ENCODE peak calls at places on chromosomes 6 and 20, in six cellular contexts. O, W, Q, R, K and P are unnamed samples.

GRCh38 chr6:7085911-7086310 is 21.9 kb upstream of the RREB1 start:
- DNase-seq in Q (peak; percentile 7), R (no peak), O (peak; percentile 42), K (no peak), W (no peak), P (peak; percentile 33)

GRCh38 chr6:37940074-37940847 is 120.7 kb downstream of the ZFAND3 start:
- DNase-seq in Q (peak; percentile 85), K (peak; percentile 25), W (peak; percentile 49), O (no peak), R (peak; percentile 66), P (no peak)

GRCh38 chr6:109513571-109514071 is 30.6 kb upstream of the ZBTB24 start:
- DNase-seq in W (peak; percentile 83), R (peak; percentile 63), K (no peak), O (no peak), Q (peak; percentile 86), P (no peak)

GRCh38 chr6:138979365-138979764 is 8.7 kb downstream of the REPS1 start:
- DNase-seq in R (no peak), Q (peak; percentile 28), K (no peak), W (no peak), O (no peak), P (no peak)

GRCh38 chr20:24685736-24686135 is 216.3 kb downstream of the SYNDIG1 start:
- DNase-seq in R (no peak), W (no peak), K (no peak), O (no peak), Q (no peak), P (no peak)

GRCh38 chr6:105603779-105604592 is 201.1 kb upstream of the PREP start:
- DNase-seq in K (peak; percentile 48), O (no peak), Q (peak; percentile 13), W (peak; percentile 52), R (no peak), P (no peak)

GRCh38 chr6:25006565-25007001 is 70.8 kb upstream of the RIPOR2 start:
- DNase-seq in K (peak; percentile 88), Q (peak; percentile 89), R (peak; percentile 68), W (peak; percentile 45), O (no peak), P (no peak)

GRCh38 chr6:106114492-106114891 is 28.4 kb downstream of the PRDM1 start:
- DNase-seq in R (no peak), W (no peak), O (no peak), K (no peak), Q (no peak), P (no peak)

GRCh38 chr6:55399331-55399730 is 72.1 kb downstream of the GFRAL start:
- DNase-seq in W (no peak), K (no peak), O (no peak), R (no peak), Q (peak; percentile 8), P (no peak)

GRCh38 chr20:55386686-55387085 is 618.6 kb downstream of the CBLN4 start:
- DNase-seq in Q (no peak), R (no peak), W (no peak), O (no peak), K (no peak), P (no peak)

GRCh38 chr6:105363100-105363754 is 39.7 kb downstream of the PREP start:
- DNase-seq in O (no peak), Q (peak; percentile 58), K (no peak), W (peak; percentile 52), R (peak; percentile 30), P (no peak)

GRCh38 chr6:34982424-34982852 is 93.4 kb downstream of the ANKS1A start:
- DNase-seq in R (peak; percentile 22), Q (peak; percentile 43), W (peak; percentile 27), O (peak; percentile 37), K (no peak), P (no peak)

GRCh38 chr6:84652356-84653026 is 111.9 kb downstream of the TBX18 start:
- DNase-seq in W (peak; percentile 91), Q (peak; percentile 95), K (no peak), O (no peak), R (peak; percentile 96), P (no peak)

GRCh38 chr20:57076202-57076651 is 190.2 kb downstream of the BMP7 start:
- DNase-seq in Q (peak; percentile 47), R (no peak), W (peak; percentile 62), K (no peak), O (no peak), P (no peak)

GRCh38 chr6:39377530-39377929 is 55.0 kb upstream of the KCNK16 start:
- DNase-seq in O (peak; percentile 90), W (peak; percentile 76), Q (peak; percentile 84), K (peak; percentile 48), R (peak; percentile 49), P (peak; percentile 56)

GRCh38 chr6:168201383-168201782 is 118.2 kb downstream of the DACT2 start:
- DNase-seq in W (no peak), K (no peak), Q (peak; percentile 10), O (peak; percentile 53), R (no peak), P (no peak)

GRCh38 chr6:132165677-132166076 is 214.5 kb upstream of the CCN2 start:
- DNase-seq in K (no peak), R (no peak), Q (no peak), O (no peak), W (no peak), P (no peak)

GRCh38 chr6:52496609-52497008 is 76.5 kb downstream of the EFHC1 start:
- DNase-seq in W (no peak), O (no peak), R (no peak), Q (no peak), K (no peak), P (no peak)

GRCh38 chr6:28864321-28864923 is 59.4 kb downstream of the TRIM27 start:
- DNase-seq in R (no peak), O (no peak), W (no peak), K (no peak), Q (no peak), P (no peak)
- TF ChIP-seq CTCF in R (no peak), O (peak; percentile 54), W (no peak), K (no peak), Q (peak; percentile 10), P (no peak)

GRCh38 chr6:101396552-101397173 is 3.2 kb downstream of the GRIK2 start:
- DNase-seq in W (peak; percentile 65), Q (peak; percentile 69), R (peak; percentile 46), K (peak; percentile 20), O (no peak), P (no peak)

GRCh38 chr6:101393291-101394251 is at the start of gene GRIK2:
- DNase-seq in K (no peak), R (peak; percentile 2), Q (peak; percentile 29), W (peak; percentile 20), O (peak; percentile 82), P (peak; percentile 89)

GRCh38 chr6:101397199-101397598 is 3.7 kb downstream of the GRIK2 start:
- DNase-seq in W (peak; percentile 35), Q (peak; percentile 41), O (no peak), R (no peak), K (no peak), P (no peak)

GRCh38 chr6:101392561-101393230 is 812 bp upstream of the GRIK2 start:
- DNase-seq in K (no peak), O (no peak), W (no peak), Q (no peak), R (no peak), P (peak; percentile 40)

GRCh38 chr6:101395345-101395744 is 1.8 kb downstream of the GRIK2 start:
- DNase-seq in K (no peak), R (no peak), W (no peak), O (no peak), Q (peak; percentile 23), P (no peak)
- TF ChIP-seq CTCF in K (no peak), R (no peak), W (no peak), O (no peak), Q (peak; percentile 6), P (peak; percentile 32)

GRCh38 chr6:57221191-57221935 is 744 bp downstream of the RAB23 start:
- DNase-seq in K (peak; percentile 19), Q (peak; percentile 67), R (peak; percentile 76), O (peak; percentile 90), W (peak; percentile 73), P (peak; percentile 74)
- TF ChIP-seq CTCF in K (no peak), Q (peak; percentile 48), R (peak; percentile 4), O (peak; percentile 62), W (peak; percentile 45), P (peak; percentile 59)

GRCh38 chr6:36701401-36701991 is 3.9 kb downstream of the RAB44 start:
- DNase-seq in R (no peak), K (no peak), W (no peak), O (peak; percentile 66), Q (no peak), P (no peak)
- TF ChIP-seq CTCF in R (no peak), K (no peak), W (no peak), O (peak; percentile 84), Q (no peak), P (no peak)

GRCh38 chr20:33576432-33576883 is 85.7 kb upstream of the C20orf144 start:
- DNase-seq in R (no peak), Q (no peak), O (no peak), W (no peak), K (no peak), P (peak; percentile 40)
- TF ChIP-seq CTCF in R (no peak), Q (no peak), O (peak; percentile 29), W (no peak), K (no peak), P (no peak)

GRCh38 chr20:17725094-17725835 is 25.5 kb downstream of the BANF2 start:
- DNase-seq in W (no peak), O (peak; percentile 66), K (no peak), Q (no peak), R (no peak), P (no peak)

GRCh38 chr20:17720755-17721154 is 21.0 kb downstream of the BANF2 start:
- DNase-seq in O (no peak), K (no peak), Q (no peak), W (no peak), R (no peak), P (no peak)

GRCh38 chr20:17723301-17723691 is 23.5 kb downstream of the BANF2 start:
- DNase-seq in K (no peak), Q (no peak), W (no peak), R (no peak), O (no peak), P (no peak)

GRCh38 chr20:17722493-17723300 is 22.9 kb downstream of the BANF2 start:
- DNase-seq in K (no peak), R (no peak), O (no peak), Q (no peak), W (no peak), P (no peak)

GRCh38 chr20:17721802-17722486 is 22.2 kb downstream of the BANF2 start:
- DNase-seq in Q (no peak), R (no peak), O (no peak), W (no peak), K (no peak), P (no peak)
- TF ChIP-seq CTCF in Q (no peak), R (peak; percentile 6), O (no peak), W (no peak), K (no peak), P (no peak)

GRCh38 chr6:112337209-112337638 is 9.9 kb upstream of the RFPL4B start:
- DNase-seq in Q (peak; percentile 87), W (peak; percentile 81), R (peak; percentile 89), O (peak; percentile 67), K (peak; percentile 51), P (peak; percentile 69)
- TF ChIP-seq CTCF in Q (peak; percentile 82), W (peak; percentile 82), R (peak; percentile 85), O (peak; percentile 83), K (no peak), P (peak; percentile 29)